ENCODE peak calls at places on chromosome 1, in nine cellular contexts. A, M, L, E, F, X, K, W and N are unnamed samples.

GRCh38 chr1:101311146-101311892 is 74.5 kb downstream of the S1PR1 start:
- DNase-seq in A (no peak), M (no peak), L (no peak), E (no peak), F (no peak), X (no peak), K (no peak), W (no peak), N (no peak)

GRCh38 chr1:39700348-39700747 is 9.1 kb upstream of the HPCAL4 start:
- DNase-seq in A (no peak), M (no peak), L (no peak), E (no peak), F (no peak), X (no peak), K (no peak), W (no peak), N (no peak)

GRCh38 chr1:66244429-66244828 is 289.5 kb upstream of the SGIP1 start:
- DNase-seq in A (peak), M (no peak), L (peak), E (no peak), F (no peak), X (no peak), K (no peak), W (no peak), N (no peak)

GRCh38 chr1:17516303-17517214 is 22.9 kb upstream of the ARHGEF10L start:
- DNase-seq in A (no peak), M (no peak), L (no peak), E (no peak), F (peak), X (no peak), K (no peak), W (no peak), N (no peak)

GRCh38 chr1:147600119-147601111 is 59.1 kb downstream of the BCL9 start:
- DNase-seq in A (no peak), M (peak), L (peak), E (no peak), F (peak), X (peak), K (peak), W (peak), N (peak)

GRCh38 chr1:205986291-205986690 is 16.9 kb downstream of the RAB7B start:
- DNase-seq in A (no peak), M (peak), L (no peak), E (no peak), F (peak), X (no peak), K (no peak), W (no peak), N (no peak)

GRCh38 chr1:8691662-8692061 is 125.8 kb downstream of the RERE start:
- DNase-seq in A (no peak), M (no peak), L (no peak), E (no peak), F (no peak), X (no peak), K (no peak), W (no peak), N (no peak)

GRCh38 chr1:59104191-59104760 is 192.6 kb upstream of the FGGY start:
- DNase-seq in A (no peak), M (no peak), L (no peak), E (no peak), F (no peak), X (no peak), K (no peak), W (no peak), N (no peak)

GRCh38 chr1:101314244-101314643 is 77.4 kb downstream of the S1PR1 start:
- DNase-seq in A (no peak), M (peak), L (no peak), E (no peak), F (peak), X (peak), K (no peak), W (no peak), N (peak)

GRCh38 chr1:245788269-245788668 is 633.5 kb downstream of the KIF26B start:
- DNase-seq in A (no peak), M (peak), L (no peak), E (no peak), F (peak), X (peak), K (no peak), W (peak), N (peak)